ENCODE peak calls at places on chromosomes 16 and 17, in four cellular contexts. X, A, C and Y are unnamed samples.

GRCh38 chr17:7391307-7391706 is 3.0 kb downstream of the PLSCR3 start:
- DNase-seq in X (no peak), A (no peak), C (no peak), Y (no peak)

GRCh38 chr16:71788578-71788977 is 20.1 kb downstream of the AP1G1 start:
- DNase-seq in A (no peak), X (no peak), C (no peak), Y (no peak)

GRCh38 chr17:57488856-57489255 is 232.5 kb downstream of the MSI2 start:
- DNase-seq in C (no peak), A (no peak), X (no peak), Y (no peak)

GRCh38 chr17:82236142-82236971 is 7.5 kb downstream of the SLC16A3 start:
- DNase-seq in A (no peak), X (peak; percentile 85), C (peak; percentile 52), Y (no peak)

GRCh38 chr17:65664296-65664695 is 102.8 kb upstream of the AXIN2 start:
- DNase-seq in C (no peak), X (no peak), A (no peak), Y (no peak)

GRCh38 chr17:81477173-81477572 is 35.4 kb downstream of the ACTG1 start:
- DNase-seq in C (no peak), A (no peak), X (no peak), Y (no peak)

GRCh38 chr17:17781591-17782424 is 55.0 kb downstream of the SREBF1 start:
- DNase-seq in X (peak; percentile 56), A (no peak), C (no peak), Y (no peak)

GRCh38 chr16:86854895-86855294 is 276.5 kb downstream of the FOXL1 start:
- DNase-seq in A (no peak), C (no peak), X (no peak), Y (no peak)